ENCODE peak calls at places on chromosomes 12 and 14, in ten cellular contexts. P is A549, U is adrenal gland, F is body of pancreas, J is spleen, Z is uterus, D is HepG2, E is IMR-90, B is transverse colon, V is NB4. S is an unnamed sample.

GRCh38 chr12:5620896-5621295 is 189.0 kb downstream of the NTF3 start:
- DNase-seq in P (no peak), U (no peak), F (no peak), J (no peak), Z (no peak), D (no peak), E (no peak), B (no peak), V (no peak), S (no peak)

GRCh38 chr12:46468159-46468558 is 95.6 kb upstream of the SLC38A2 start:
- DNase-seq in P (peak; percentile 85), U (no peak), F (no peak), J (no peak), Z (no peak), D (no peak), E (no peak), B (peak; percentile 32), V (no peak), S (no peak)

GRCh38 chr14:72182773-72183432 is 250.7 kb downstream of the RGS6 start:
- DNase-seq in P (no peak), U (no peak), F (no peak), J (no peak), Z (no peak), D (no peak), E (no peak), B (no peak), V (no peak), S (no peak)

GRCh38 chr12:25585021-25585523 is 32.0 kb upstream of the LMNTD1 start:
- DNase-seq in P (no peak), U (peak; percentile 16), F (peak; percentile 68), J (no peak), Z (peak; percentile 64), D (no peak), E (peak; percentile 17), B (no peak), V (no peak), S (peak; percentile 80)

GRCh38 chr14:24693941-24694507 is 60.0 kb upstream of the GZMB start:
- DNase-seq in P (no peak), U (no peak), F (no peak), J (no peak), Z (no peak), D (no peak), E (no peak), B (no peak), V (no peak), S (no peak)

GRCh38 chr12:6562881-6563280 is 5.2 kb downstream of the NOP2 start:
- DNase-seq in P (no peak), U (no peak), F (no peak), J (peak; percentile 33), Z (no peak), D (no peak), E (no peak), B (no peak), V (no peak), S (no peak)

GRCh38 chr14:66043921-66044320 is 442.2 kb upstream of the CCDC196 start:
- DNase-seq in P (no peak), U (no peak), F (no peak), J (no peak), Z (no peak), D (no peak), E (no peak), B (no peak), V (no peak), S (no peak)

GRCh38 chr12:47828967-47829482 is 9.3 kb upstream of the HDAC7 start:
- DNase-seq in P (peak; percentile 60), U (peak; percentile 84), F (peak; percentile 70), J (peak; percentile 81), Z (peak; percentile 91), D (no peak), E (peak; percentile 59), B (peak; percentile 82), V (peak; percentile 50), S (peak; percentile 96)

GRCh38 chr14:92690171-92691011 is 58.0 kb downstream of the LGMN start:
- DNase-seq in P (peak; percentile 76), U (no peak), F (peak; percentile 72), J (peak; percentile 73), Z (peak; percentile 40), D (peak; percentile 45), E (peak; percentile 59), B (peak; percentile 29), V (peak; percentile 45), S (peak; percentile 63)

DNA sequence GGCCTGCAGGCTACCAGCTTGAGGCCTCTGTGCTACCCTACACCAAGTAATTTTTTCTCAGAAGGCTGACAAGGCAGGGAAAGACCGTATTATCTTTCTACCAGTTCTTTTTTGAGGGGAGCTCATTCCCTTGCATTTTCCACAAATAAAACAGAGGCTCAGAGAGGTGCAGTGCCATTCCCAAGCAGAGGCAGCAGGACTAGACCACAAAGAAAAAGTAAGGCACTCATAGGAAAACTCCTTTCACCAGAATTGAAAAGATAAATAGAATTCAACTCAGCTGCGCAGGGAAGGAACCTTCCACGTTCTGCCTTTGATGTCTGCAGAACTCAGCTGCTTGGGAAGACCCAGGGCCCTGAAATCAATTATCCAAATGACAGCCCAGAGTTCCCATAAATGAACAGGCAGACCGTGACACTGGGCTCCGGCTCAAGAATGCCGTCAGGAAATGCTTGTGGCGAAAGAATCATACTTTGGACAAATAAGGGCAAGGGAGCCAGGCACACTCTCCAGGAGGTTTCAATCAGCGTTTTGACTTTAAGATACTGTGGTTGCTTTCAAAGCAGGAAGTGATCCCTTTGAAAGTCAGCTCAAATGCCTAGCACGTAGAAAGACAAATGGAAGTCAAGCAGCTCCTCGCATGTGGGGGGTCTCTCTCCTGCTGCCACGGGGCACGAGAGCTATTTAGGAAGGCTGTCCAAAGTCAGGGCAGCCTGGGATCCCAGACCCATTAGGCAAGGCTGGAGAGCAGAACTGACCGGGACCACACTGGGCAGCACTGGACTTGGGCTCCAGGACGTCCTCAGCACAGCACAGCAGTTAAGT is 14.0 kb downstream of the KCTD10 start:
- DNase-seq in P (peak; percentile 59), U (peak; percentile 63), F (peak; percentile 78), J (peak; percentile 70), Z (peak; percentile 93), D (peak; percentile 63), E (peak; percentile 98), B (peak; percentile 74), V (peak; percentile 26), S (peak; percentile 97)
- TF ChIP-seq CTCF in P (no peak), U (no peak), F (no peak), J (no peak), Z (no peak), D (no peak), E (no peak), B (no peak), V (no peak), S (no peak)

GRCh38 chr12:130838951-130839769 is at the start of gene STX2:
- DNase-seq in P (peak; percentile 86), U (peak; percentile 94), F (peak; percentile 87), J (peak; percentile 96), Z (peak; percentile 84), D (peak; percentile 80), E (peak; percentile 74), B (peak; percentile 89), V (peak; percentile 88), S (peak; percentile 93)
- TF ChIP-seq POLR2A in P (peak; percentile 32), U (peak; percentile 26), F (no peak), J (no peak), Z (peak; percentile 56), D (no peak), E (no peak), B (no peak), V (peak; percentile 43), S (no peak)

GRCh38 chr12:103397536-103397935 is 98.2 kb downstream of the C12orf42 start:
- DNase-seq in P (no peak), U (no peak), F (no peak), J (no peak), Z (no peak), D (no peak), E (no peak), B (no peak), V (no peak), S (no peak)

GRCh38 chr12:103399986-103400385 is 95.8 kb downstream of the C12orf42 start:
- DNase-seq in P (no peak), U (no peak), F (no peak), J (no peak), Z (no peak), D (no peak), E (no peak), B (no peak), V (peak; percentile 47), S (no peak)

GRCh38 chr12:103401421-103401820 is 94.3 kb downstream of the C12orf42 start:
- DNase-seq in P (peak; percentile 62), U (no peak), F (no peak), J (no peak), Z (no peak), D (peak; percentile 35), E (no peak), B (no peak), V (no peak), S (no peak)
- TF ChIP-seq CTCF in P (no peak), U (no peak), F (no peak), J (no peak), Z (no peak), D (peak; percentile 62), E (no peak), B (no peak), V (no peak), S (no peak)

GRCh38 chr12:112906712-112907414 is at the start of gene OAS1:
- DNase-seq in P (peak; percentile 79), U (peak; percentile 43), F (peak; percentile 66), J (no peak), Z (peak; percentile 28), D (peak; percentile 72), E (peak; percentile 22), B (peak; percentile 68), V (peak; percentile 88), S (no peak)
- TF ChIP-seq POLR2A in P (no peak), U (no peak), F (peak; percentile 49), J (no peak), Z (no peak), D (peak; percentile 34), E (no peak), B (peak; percentile 81), V (no peak), S (peak; percentile 26)

DNA sequence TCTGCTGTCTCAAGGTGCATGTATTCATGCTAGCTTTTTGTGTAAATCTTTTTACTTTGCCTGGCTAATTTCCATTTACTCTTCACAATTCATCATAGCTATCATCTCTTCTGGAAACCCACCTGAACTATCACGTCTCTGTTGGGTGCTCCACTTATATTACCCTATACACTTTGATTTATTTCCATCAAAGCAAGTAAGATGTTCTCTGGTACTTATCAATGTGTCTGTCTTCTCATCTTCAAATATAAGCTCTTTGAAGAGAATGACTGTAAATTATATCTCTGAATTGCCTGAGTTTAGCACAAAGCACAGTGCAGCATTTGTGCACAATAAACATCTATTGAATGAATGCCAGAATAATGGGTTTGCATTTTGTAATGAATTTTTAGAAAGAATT is 1129.7 kb downstream of the LRFN5 start:
- DNase-seq in P (no peak), U (no peak), F (no peak), J (no peak), Z (no peak), D (no peak), E (no peak), B (no peak), V (no peak), S (no peak)
- TF ChIP-seq CTCF in P (no peak), U (no peak), F (no peak), J (no peak), Z (no peak), D (no peak), E (no peak), B (no peak), V (no peak), S (no peak)

S was measured in sigmoid colon.